ENCODE peak calls at places on chromosomes 2 and 18, in five cellular contexts. E is suprapubic skin, T is Peyer's patch, A is esophagus squamous epithelium, I is HepG2. N is an unnamed sample.

GRCh38 chr2:29106980-29107388 is 8.2 kb upstream of the CLIP4 start:
- DNase-seq in T (no peak), A (no peak), E (no peak), I (peak; percentile 30), N (no peak)

GRCh38 chr2:38394903-38395341 is 17.8 kb upstream of the ATL2 start:
- DNase-seq in A (no peak), T (no peak), E (no peak), I (no peak), N (no peak)

GRCh38 chr2:208254118-208254870 is 577 bp downstream of the IDH1 start:
- DNase-seq in I (peak; percentile 94), A (peak; percentile 13), T (peak; percentile 87), E (peak; percentile 88), N (peak; percentile 88)

GRCh38 chr2:239316562-239317465 is 84.0 kb downstream of the HDAC4 start:
- DNase-seq in T (no peak), I (no peak), E (peak; percentile 75), A (no peak), N (no peak)

GRCh38 chr2:7620255-7620654 is 703.0 kb downstream of the RNF144A start:
- DNase-seq in E (no peak), I (no peak), T (no peak), A (no peak), N (no peak)

GRCh38 chr2:44120428-44120827 is 48.2 kb upstream of the PPM1B start:
- DNase-seq in I (no peak), T (no peak), A (no peak), E (no peak), N (no peak)

GRCh38 chr18:73942081-73942625 is 205.5 kb downstream of the FBXO15 start:
- DNase-seq in E (no peak), T (no peak), A (no peak), I (no peak), N (no peak)

GRCh38 chr2:202178342-202178958 is 59.9 kb downstream of the SUMO1 start:
- DNase-seq in E (no peak), T (peak; percentile 44), A (no peak), I (peak; percentile 58), N (peak; percentile 47)

GRCh38 chr2:240420206-240420899 is 15.1 kb upstream of the GPC1 start:
- DNase-seq in E (peak; percentile 51), A (no peak), T (no peak), I (no peak), N (no peak)

GRCh38 chr2:210707900-210708299 is 151.5 kb downstream of the CPS1 start:
- DNase-seq in E (no peak), I (no peak), A (no peak), T (no peak), N (no peak)

GRCh38 chr2:172100080-172101007 is 2.4 kb downstream of the DLX2 start:
- DNase-seq in E (no peak), T (no peak), A (no peak), I (no peak), N (no peak)

GRCh38 chr2:149422337-149422990 is 92.1 kb downstream of the LYPD6 start:
- DNase-seq in A (no peak), E (no peak), I (no peak), T (no peak), N (no peak)

GRCh38 chr2:239826786-239827510 is 198.2 kb downstream of the NDUFA10 start:
- DNase-seq in I (no peak), T (peak; percentile 8), A (no peak), E (peak; percentile 46), N (no peak)

GRCh38 chr2:172437419-172438063 is 10.2 kb downstream of the ITGA6 start:
- DNase-seq in T (peak; percentile 31), E (no peak), A (no peak), I (no peak), N (no peak)

GRCh38 chr18:56563568-56563967 is 74.8 kb downstream of the TXNL1 start:
- DNase-seq in T (no peak), E (no peak), A (no peak), I (peak; percentile 51), N (no peak)

GRCh38 chr2:77387324-77387723 is 134.9 kb downstream of the LRRTM4 start:
- DNase-seq in E (no peak), T (no peak), I (no peak), A (no peak), N (no peak)

GRCh38 chr2:111231532-111232252 is 111.0 kb downstream of the BCL2L11 start:
- DNase-seq in I (no peak), A (no peak), T (no peak), E (no peak), N (no peak)

GRCh38 chr2:42868874-42869273 is 76.5 kb upstream of the HAAO start:
- DNase-seq in T (no peak), A (no peak), E (no peak), I (no peak), N (no peak)

GRCh38 chr18:79859314-79859713 is 61.6 kb downstream of the KCNG2 start:
- DNase-seq in E (no peak), T (no peak), I (no peak), A (no peak), N (no peak)

GRCh38 chr2:20052229-20052871 is 922 bp upstream of the LAPTM4A start:
- DNase-seq in A (no peak), I (peak; percentile 66), E (no peak), T (no peak), N (no peak)

GRCh38 chr2:236284208-236284607 is 20.0 kb upstream of the ASB18 start:
- DNase-seq in E (no peak), A (no peak), T (no peak), I (no peak), N (no peak)

GRCh38 chr2:5981241-5982055 is 289.3 kb downstream of the SOX11 start:
- DNase-seq in T (no peak), E (no peak), I (no peak), A (no peak), N (no peak)

GRCh38 chr2:224997802-224998201 is 44.5 kb downstream of the DOCK10 start:
- DNase-seq in T (no peak), A (no peak), I (no peak), E (no peak), N (no peak)

GRCh38 chr2:227860116-227860724 is 11.2 kb upstream of the DAW1 start:
- DNase-seq in T (no peak), A (no peak), I (no peak), E (peak; percentile 65), N (no peak)

GRCh38 chr2:102033028-102033749 is 41.4 kb downstream of the IL1R2 start:
- DNase-seq in A (no peak), I (peak; percentile 80), T (peak; percentile 36), E (peak; percentile 82), N (peak; percentile 51)

GRCh38 chr2:37414470-37414949 is 70.1 kb downstream of the QPCT start:
- DNase-seq in T (no peak), E (no peak), I (peak; percentile 39), A (no peak), N (no peak)

GRCh38 chr2:232260075-232260474 is 118.5 kb upstream of the ALPP start:
- DNase-seq in I (no peak), E (no peak), T (no peak), A (no peak), N (no peak)

GRCh38 chr2:62156861-62157496 is 38.9 kb upstream of the B3GNT2 start:
- DNase-seq in T (no peak), I (no peak), E (no peak), A (no peak), N (no peak)

GRCh38 chr2:37912056-37912455 is 13.0 kb upstream of the RMDN2 start:
- DNase-seq in T (no peak), E (no peak), I (no peak), A (no peak), N (no peak)

DNA sequence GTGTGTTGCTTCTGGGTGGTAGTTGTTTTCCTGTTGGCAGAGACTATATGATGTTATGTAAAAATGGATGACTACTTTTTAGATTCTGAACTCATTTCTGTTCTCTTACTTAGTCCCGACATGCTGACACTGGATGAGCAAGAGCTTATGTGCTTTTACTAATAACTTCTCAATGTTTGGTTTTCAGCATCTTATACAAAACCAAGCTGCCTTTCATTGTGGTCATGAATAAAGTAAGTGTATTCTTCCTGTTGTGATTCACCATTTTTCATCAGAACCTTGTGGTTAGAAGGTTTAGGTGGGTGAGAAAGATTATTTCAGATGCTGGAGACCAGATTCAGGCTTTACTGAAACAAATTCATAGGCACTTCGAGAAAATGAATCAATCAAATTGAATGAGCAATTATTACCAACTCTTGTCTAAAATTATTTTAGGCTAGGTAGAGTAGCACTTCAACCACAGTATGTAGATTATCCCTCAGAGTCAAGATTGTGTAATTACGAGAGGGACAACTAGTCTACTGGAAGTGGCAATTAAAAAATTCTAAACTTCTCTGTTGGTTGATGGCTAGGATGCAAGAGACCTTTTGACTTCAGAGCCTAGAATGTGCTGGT is 9.3 kb downstream of the GPN1 start:
- DNase-seq in T (no peak), I (no peak), A (no peak), E (no peak), N (no peak)
- H3K36me3 ChIP-seq in T (peaks cover 90% of the 10 kb centered on the region), I (peaks cover 78% of the 10 kb centered on the region), A (peaks cover 47% of the 10 kb centered on the region), E (peaks cover 94% of the 10 kb centered on the region), N (peaks cover 88% of the 10 kb centered on the region)

GRCh38 chr2:133169527-133169926 is 398.7 kb downstream of the NCKAP5 start:
- DNase-seq in E (no peak), A (no peak), T (no peak), I (no peak), N (no peak)

GRCh38 chr2:133177196-133177595 is 391.1 kb downstream of the NCKAP5 start:
- DNase-seq in E (no peak), T (no peak), I (no peak), A (no peak), N (no peak)

GRCh38 chr2:133171396-133172004 is 396.8 kb downstream of the NCKAP5 start:
- DNase-seq in E (no peak), I (peak; percentile 58), A (no peak), T (no peak), N (no peak)

GRCh38 chr2:133167990-133168389 is 400.3 kb downstream of the NCKAP5 start:
- DNase-seq in A (no peak), T (no peak), I (no peak), E (no peak), N (no peak)

DNA sequence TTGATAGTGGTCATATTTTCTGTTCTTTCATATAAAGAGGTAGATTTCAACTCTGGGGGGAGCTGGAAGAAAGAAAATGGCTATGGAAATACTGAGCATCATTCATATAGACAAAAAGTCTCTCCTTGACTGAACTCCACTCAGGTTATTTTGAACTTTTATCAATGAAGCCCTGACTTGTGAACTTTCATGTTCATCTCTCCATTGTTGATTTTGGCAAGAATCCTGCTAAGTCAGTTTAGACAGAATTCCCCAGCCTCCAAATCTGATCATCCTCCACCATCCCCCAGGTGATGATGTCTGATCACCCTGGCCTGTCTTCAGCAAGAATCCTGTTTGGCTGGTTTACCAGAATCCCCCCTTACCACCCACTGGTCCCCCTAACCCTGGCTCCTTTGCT is 395.0 kb downstream of the NCKAP5 start:
- DNase-seq in I (no peak), E (no peak), T (no peak), A (no peak), N (no peak)
- TF ChIP-seq POLR2A in I (no peak), E (no peak), T (no peak), A (no peak), N (no peak)

GRCh38 chr2:127485051-127485693 is 41.1 kb downstream of the IWS1 start:
- DNase-seq in E (no peak), A (no peak), T (no peak), I (no peak), N (no peak)
- H3K36me3 ChIP-seq in E (peaks cover 96% of the 10 kb centered on the region), A (peaks cover 36% of the 10 kb centered on the region), T (peaks cover 94% of the 10 kb centered on the region), I (peaks cover 92% of the 10 kb centered on the region), N (no peaks in the 10 kb centered on the region)

DNA sequence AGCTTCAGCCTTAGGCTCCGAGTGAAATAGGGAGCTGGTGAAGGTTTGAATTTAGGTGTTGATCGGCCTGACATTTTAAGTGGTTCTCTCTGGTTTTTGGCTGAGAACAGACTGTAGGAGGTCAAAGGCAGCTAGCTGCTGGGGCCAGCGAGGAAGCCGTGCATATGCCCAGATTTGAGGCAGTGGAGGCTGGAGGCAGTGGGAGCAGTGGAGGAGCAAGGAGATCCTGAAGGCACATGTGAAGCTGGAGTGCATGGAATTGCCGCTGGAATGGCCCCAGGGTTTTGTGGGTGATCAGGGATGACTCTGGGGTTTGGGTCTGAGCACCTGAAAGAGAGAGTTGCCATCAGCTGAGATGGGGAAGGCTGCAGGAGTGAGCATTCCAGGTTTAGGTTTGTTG is 25.1 kb downstream of the STEAP3 start:
- DNase-seq in T (no peak), I (no peak), E (peak; percentile 16), A (no peak), N (no peak)
- TF ChIP-seq POLR2A in T (no peak), I (no peak), E (no peak), A (no peak), N (no peak)

N was measured in transverse colon.